ENCODE peak calls at places on chromosomes 1 and 21, in nine cellular contexts. One of them, this sample, is unnamed.

GRCh38 chr21:27423073-27423472 is 456.2 kb upstream of the ADAMTS5 start:
- DNase-seq in left ventricle myocardium inferior: peak; percentile 72
- DNase-seq in HCT116: no peak
- DNase-seq in AG10803: peak; percentile 99
- DNase-seq in ovary: peak; percentile 47
- DNase-seq in AG09309: peak; percentile 93
- DNase-seq in cardiac muscle cell: no peak
- DNase-seq in Panc1: no peak
- DNase-seq in foreskin fibroblast: peak; percentile 98
- DNase-seq in this sample: peak; percentile 52

GRCh38 chr1:221274373-221274772 is 395.1 kb downstream of the HLX start:
- DNase-seq in left ventricle myocardium inferior: no peak
- DNase-seq in HCT116: no peak
- DNase-seq in AG10803: no peak
- DNase-seq in ovary: no peak
- DNase-seq in AG09309: no peak
- DNase-seq in cardiac muscle cell: no peak
- DNase-seq in Panc1: no peak
- DNase-seq in foreskin fibroblast: no peak
- DNase-seq in this sample: no peak

GRCh38 chr21:33751120-33751519 is 108.8 kb downstream of the ITSN1 start:
- DNase-seq in left ventricle myocardium inferior: no peak
- DNase-seq in HCT116: no peak
- DNase-seq in AG10803: peak; percentile 54
- DNase-seq in ovary: no peak
- DNase-seq in AG09309: peak; percentile 2
- DNase-seq in cardiac muscle cell: no peak
- DNase-seq in Panc1: no peak
- DNase-seq in foreskin fibroblast: peak; percentile 76
- DNase-seq in this sample: peak; percentile 26

GRCh38 chr1:97412155-97412554 is 508.7 kb downstream of the DPYD start:
- DNase-seq in left ventricle myocardium inferior: no peak
- DNase-seq in HCT116: no peak
- DNase-seq in AG10803: peak; percentile 69
- DNase-seq in ovary: no peak
- DNase-seq in AG09309: peak; percentile 23
- DNase-seq in cardiac muscle cell: no peak
- DNase-seq in Panc1: no peak
- DNase-seq in foreskin fibroblast: peak; percentile 55
- DNase-seq in this sample: no peak

GRCh38 chr1:53640696-53641065 is 98.3 kb downstream of the GLIS1 start:
- DNase-seq in left ventricle myocardium inferior: no peak
- DNase-seq in HCT116: no peak
- DNase-seq in AG10803: no peak
- DNase-seq in ovary: peak; percentile 6
- DNase-seq in AG09309: no peak
- DNase-seq in cardiac muscle cell: no peak
- DNase-seq in Panc1: no peak
- DNase-seq in foreskin fibroblast: no peak
- DNase-seq in this sample: no peak

GRCh38 chr1:173168941-173169340 is 38.2 kb downstream of the TNFSF4 start:
- DNase-seq in left ventricle myocardium inferior: no peak
- DNase-seq in HCT116: no peak
- DNase-seq in AG10803: no peak
- DNase-seq in ovary: no peak
- DNase-seq in AG09309: no peak
- DNase-seq in cardiac muscle cell: no peak
- DNase-seq in Panc1: no peak
- DNase-seq in foreskin fibroblast: no peak
- DNase-seq in this sample: no peak

GRCh38 chr1:205456868-205457724 is 1.3 kb upstream of the BLACAT1 start:
- DNase-seq in left ventricle myocardium inferior: no peak
- DNase-seq in HCT116: no peak
- DNase-seq in AG10803: no peak
- DNase-seq in ovary: no peak
- DNase-seq in AG09309: no peak
- DNase-seq in cardiac muscle cell: peak; percentile 66
- DNase-seq in Panc1: no peak
- DNase-seq in foreskin fibroblast: no peak
- DNase-seq in this sample: no peak

GRCh38 chr1:28172690-28173150 is 3.8 kb downstream of the PTAFR start:
- DNase-seq in left ventricle myocardium inferior: no peak
- DNase-seq in HCT116: no peak
- DNase-seq in AG10803: no peak
- DNase-seq in ovary: no peak
- DNase-seq in AG09309: no peak
- DNase-seq in cardiac muscle cell: peak; percentile 48
- DNase-seq in Panc1: no peak
- DNase-seq in foreskin fibroblast: peak; percentile 41
- DNase-seq in this sample: no peak

GRCh38 chr1:196102826-196103225 is 505.4 kb downstream of the KCNT2 start:
- DNase-seq in left ventricle myocardium inferior: no peak
- DNase-seq in HCT116: no peak
- DNase-seq in AG10803: no peak
- DNase-seq in ovary: no peak
- DNase-seq in AG09309: no peak
- DNase-seq in cardiac muscle cell: no peak
- DNase-seq in Panc1: no peak
- DNase-seq in foreskin fibroblast: no peak
- DNase-seq in this sample: no peak

GRCh38 chr1:203638076-203638475 is 11.4 kb downstream of the ATP2B4 start:
- DNase-seq in left ventricle myocardium inferior: no peak
- DNase-seq in HCT116: no peak
- DNase-seq in AG10803: no peak
- DNase-seq in ovary: no peak
- DNase-seq in AG09309: no peak
- DNase-seq in cardiac muscle cell: no peak
- DNase-seq in Panc1: no peak
- DNase-seq in foreskin fibroblast: no peak
- DNase-seq in this sample: no peak

GRCh38 chr1:203640117-203640516 is 13.5 kb downstream of the ATP2B4 start:
- DNase-seq in left ventricle myocardium inferior: no peak
- DNase-seq in HCT116: no peak
- DNase-seq in AG10803: no peak
- DNase-seq in ovary: no peak
- DNase-seq in AG09309: no peak
- DNase-seq in cardiac muscle cell: no peak
- DNase-seq in Panc1: no peak
- DNase-seq in foreskin fibroblast: no peak
- DNase-seq in this sample: no peak

GRCh38 chr1:203640723-203641523 is 14.3 kb downstream of the ATP2B4 start:
- DNase-seq in left ventricle myocardium inferior: no peak
- DNase-seq in HCT116: no peak
- DNase-seq in AG10803: no peak
- DNase-seq in ovary: no peak
- DNase-seq in AG09309: no peak
- DNase-seq in cardiac muscle cell: no peak
- DNase-seq in Panc1: no peak
- DNase-seq in foreskin fibroblast: no peak
- DNase-seq in this sample: no peak

GRCh38 chr1:203636306-203636705 is 9.7 kb downstream of the ATP2B4 start:
- DNase-seq in left ventricle myocardium inferior: no peak
- DNase-seq in HCT116: no peak
- DNase-seq in AG10803: no peak
- DNase-seq in ovary: no peak
- DNase-seq in AG09309: no peak
- DNase-seq in cardiac muscle cell: no peak
- DNase-seq in Panc1: no peak
- DNase-seq in foreskin fibroblast: no peak
- DNase-seq in this sample: no peak

GRCh38 chr1:203638914-203639313 is 12.3 kb downstream of the ATP2B4 start:
- DNase-seq in left ventricle myocardium inferior: peak; percentile 18
- DNase-seq in HCT116: no peak
- DNase-seq in AG10803: no peak
- DNase-seq in ovary: no peak
- DNase-seq in AG09309: no peak
- DNase-seq in cardiac muscle cell: no peak
- DNase-seq in Panc1: no peak
- DNase-seq in foreskin fibroblast: peak; percentile 63
- DNase-seq in this sample: no peak
- TF ChIP-seq CTCF in left ventricle myocardium inferior: peak; percentile 35
- TF ChIP-seq CTCF in HCT116: peak; percentile 6
- TF ChIP-seq CTCF in AG10803: no peak
- TF ChIP-seq CTCF in ovary: no peak
- TF ChIP-seq CTCF in AG09309: no peak
- TF ChIP-seq CTCF in cardiac muscle cell: peak; percentile 8
- TF ChIP-seq CTCF in Panc1: no peak
- TF ChIP-seq CTCF in foreskin fibroblast: no peak
- TF ChIP-seq CTCF in this sample: no peak

DNA sequence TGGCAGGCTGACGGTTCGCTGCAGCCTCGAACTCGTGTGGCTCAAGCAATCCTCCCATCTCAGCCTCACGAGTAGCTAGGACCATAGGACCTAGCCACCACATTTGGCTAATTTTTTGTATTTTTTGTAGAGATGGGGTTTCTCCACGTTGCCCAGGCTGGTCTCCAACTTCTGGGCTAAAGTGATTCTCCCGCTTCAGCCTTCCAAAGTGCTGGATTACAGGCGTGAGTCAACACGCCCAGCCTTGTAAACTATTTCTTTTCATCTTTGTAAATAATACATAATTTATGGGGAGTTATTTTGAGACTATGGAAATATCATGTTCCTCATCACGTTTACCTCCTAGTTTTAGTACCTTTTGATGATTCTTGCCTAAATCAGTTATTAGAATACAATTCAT is 906 bp upstream of the FBXO28 start:
- DNase-seq in left ventricle myocardium inferior: no peak
- DNase-seq in HCT116: no peak
- DNase-seq in AG10803: no peak
- DNase-seq in ovary: no peak
- DNase-seq in AG09309: no peak
- DNase-seq in cardiac muscle cell: no peak
- DNase-seq in Panc1: no peak
- DNase-seq in foreskin fibroblast: no peak
- DNase-seq in this sample: no peak
- H3K4me3 ChIP-seq in left ventricle myocardium inferior: no peak overlapping the region
- H3K4me3 ChIP-seq in HCT116: no peak overlapping the region
- H3K4me3 ChIP-seq in AG10803: no peak overlapping the region
- H3K4me3 ChIP-seq in ovary: no peak overlapping the region
- H3K4me3 ChIP-seq in AG09309: no peak overlapping the region
- H3K4me3 ChIP-seq in cardiac muscle cell: no peak overlapping the region
- H3K4me3 ChIP-seq in Panc1: no peak overlapping the region
- H3K4me3 ChIP-seq in foreskin fibroblast: no peak overlapping the region
- H3K4me3 ChIP-seq in this sample: no peak overlapping the region

DNA sequence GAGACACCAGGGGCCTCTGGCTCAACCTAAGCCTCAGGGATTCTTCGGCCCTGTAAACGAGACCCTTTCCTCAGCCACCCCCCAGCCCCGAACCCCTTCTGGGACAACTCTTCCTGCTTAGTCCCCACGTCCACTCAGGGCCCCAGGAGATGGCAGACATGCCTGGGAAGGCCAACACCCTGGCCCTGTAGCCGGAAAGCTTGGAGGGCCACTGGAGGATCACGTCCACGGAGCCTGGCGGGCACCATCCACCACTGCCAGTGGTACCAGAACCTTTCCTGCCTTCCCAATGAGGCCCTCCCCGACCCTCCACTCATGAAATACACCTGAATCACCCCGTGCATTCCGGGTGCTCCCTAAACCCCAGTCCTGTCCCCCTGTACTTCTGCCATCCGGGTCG is 2.0 kb downstream of the AURKAIP1 start:
- DNase-seq in left ventricle myocardium inferior: no peak
- DNase-seq in HCT116: no peak
- DNase-seq in AG10803: no peak
- DNase-seq in ovary: no peak
- DNase-seq in AG09309: no peak
- DNase-seq in cardiac muscle cell: no peak
- DNase-seq in Panc1: no peak
- DNase-seq in foreskin fibroblast: no peak
- DNase-seq in this sample: no peak
- TF ChIP-seq CTCF in left ventricle myocardium inferior: no peak
- TF ChIP-seq CTCF in HCT116: no peak
- TF ChIP-seq CTCF in AG10803: no peak
- TF ChIP-seq CTCF in ovary: no peak
- TF ChIP-seq CTCF in AG09309: no peak
- TF ChIP-seq CTCF in cardiac muscle cell: no peak
- TF ChIP-seq CTCF in Panc1: no peak
- TF ChIP-seq CTCF in foreskin fibroblast: no peak
- TF ChIP-seq CTCF in this sample: no peak

GRCh38 chr1:44670751-44671640 is 3.3 kb downstream of the TMEM53 start:
- DNase-seq in left ventricle myocardium inferior: no peak
- DNase-seq in HCT116: no peak
- DNase-seq in AG10803: no peak
- DNase-seq in ovary: no peak
- DNase-seq in AG09309: no peak
- DNase-seq in cardiac muscle cell: no peak
- DNase-seq in Panc1: no peak
- DNase-seq in foreskin fibroblast: no peak
- DNase-seq in this sample: no peak

GRCh38 chr1:44674113-44675000 is at the start of the genes ARMH1 and TMEM53:
- DNase-seq in left ventricle myocardium inferior: peak; percentile 99
- DNase-seq in HCT116: peak; percentile 98
- DNase-seq in AG10803: peak; percentile 99
- DNase-seq in ovary: peak; percentile 99
- DNase-seq in AG09309: peak; percentile 91
- DNase-seq in cardiac muscle cell: peak; percentile 99
- DNase-seq in Panc1: peak; percentile 94
- DNase-seq in foreskin fibroblast: peak; percentile 100
- DNase-seq in this sample: peak; percentile 97

GRCh38 chr1:44673675-44674112 is 587 bp downstream of the TMEM53 start:
- DNase-seq in left ventricle myocardium inferior: no peak
- DNase-seq in HCT116: no peak
- DNase-seq in AG10803: peak; percentile 15
- DNase-seq in ovary: no peak
- DNase-seq in AG09309: no peak
- DNase-seq in cardiac muscle cell: no peak
- DNase-seq in Panc1: no peak
- DNase-seq in foreskin fibroblast: peak; percentile 55
- DNase-seq in this sample: no peak

GRCh38 chr1:44672956-44673674 is 1.2 kb downstream of the TMEM53 start:
- DNase-seq in left ventricle myocardium inferior: no peak
- DNase-seq in HCT116: no peak
- DNase-seq in AG10803: no peak
- DNase-seq in ovary: no peak
- DNase-seq in AG09309: no peak
- DNase-seq in cardiac muscle cell: no peak
- DNase-seq in Panc1: no peak
- DNase-seq in foreskin fibroblast: no peak
- DNase-seq in this sample: no peak

DNA sequence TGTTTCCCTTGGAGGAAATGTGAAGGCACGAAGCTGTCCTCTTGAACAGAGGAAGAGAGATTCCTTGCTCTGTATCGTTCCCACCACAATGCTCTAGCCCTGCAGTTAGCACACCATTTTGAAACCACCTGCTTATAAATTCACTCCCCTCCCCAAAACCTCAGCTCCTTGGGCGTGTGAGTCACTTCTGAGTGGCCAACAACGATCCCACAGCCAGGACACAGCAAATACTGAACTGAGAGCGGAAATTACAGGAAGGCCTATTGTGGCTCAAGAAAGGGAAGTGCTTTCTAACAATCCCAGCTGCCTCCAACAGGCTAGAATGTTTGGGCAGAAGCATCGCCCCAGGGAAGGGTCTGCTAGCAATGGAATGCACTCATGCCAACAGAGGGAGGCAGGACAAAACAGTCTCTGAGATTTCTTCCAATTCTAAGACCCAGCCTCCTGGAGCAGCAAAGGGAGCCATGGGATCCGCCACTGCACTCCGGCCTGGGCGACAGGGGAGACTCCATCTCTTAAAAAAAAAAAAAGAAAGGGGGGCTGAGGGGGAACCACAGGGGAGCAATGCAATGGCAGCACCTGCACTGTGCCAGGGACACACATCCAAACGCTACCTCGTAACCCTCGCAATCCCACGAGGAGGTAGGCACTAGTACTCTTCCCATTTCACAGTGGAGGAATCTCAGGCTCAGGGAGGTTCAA is 1.9 kb downstream of the TMEM53 start:
- DNase-seq in left ventricle myocardium inferior: no peak
- DNase-seq in HCT116: no peak
- DNase-seq in AG10803: peak; percentile 13
- DNase-seq in ovary: no peak
- DNase-seq in AG09309: no peak
- DNase-seq in cardiac muscle cell: no peak
- DNase-seq in Panc1: no peak
- DNase-seq in foreskin fibroblast: peak; percentile 84
- DNase-seq in this sample: no peak
- H3K4me3 ChIP-seq in left ventricle myocardium inferior: no peak overlapping the region
- H3K4me3 ChIP-seq in HCT116: no peak overlapping the region
- H3K4me3 ChIP-seq in AG10803: no peak overlapping the region
- H3K4me3 ChIP-seq in ovary: no peak overlapping the region
- H3K4me3 ChIP-seq in AG09309: no peak overlapping the region
- H3K4me3 ChIP-seq in cardiac muscle cell: no peak overlapping the region
- H3K4me3 ChIP-seq in Panc1: peak overlapping the region; percentile 96
- H3K4me3 ChIP-seq in foreskin fibroblast: no peak overlapping the region
- H3K4me3 ChIP-seq in this sample: no peak overlapping the region

This sample was measured in HFF-Myc.